ENCODE peak calls at places on chromosome 14, in four cellular contexts. H is epithelial cell of esophagus, S is psoas muscle, J is HepG2. M is an unnamed sample.
A peak's percentile ranks its signal among the peaks of the same experiment; 100 is the strongest.

GRCh38 chr14:65631040-65631439 is 218.5 kb downstream of the FUT8 start:
- DNase-seq in S (no peak), J (no peak), H (no peak), M (no peak)

GRCh38 chr14:35122696-35123387 is 490 bp downstream of the PRORP start:
- DNase-seq in J (peak; percentile 69), S (no peak), H (no peak), M (no peak)

GRCh38 chr14:58639842-58640484 is 2.2 kb downstream of the DACT1 start:
- DNase-seq in J (peak; percentile 15), S (no peak), H (peak; percentile 69), M (peak; percentile 66)

GRCh38 chr14:57657487-57657886 is 163.8 kb upstream of the CCDC198 start:
- DNase-seq in H (peak; percentile 63), J (no peak), S (no peak), M (no peak)

GRCh38 chr14:34665785-34666425 is 36.0 kb upstream of the SNX6 start:
- DNase-seq in S (no peak), J (no peak), H (peak; percentile 80), M (peak; percentile 37)

GRCh38 chr14:53742226-53742607 is 214.4 kb downstream of the BMP4 start:
- DNase-seq in H (peak; percentile 26), J (no peak), S (no peak), M (no peak)

GRCh38 chr14:33191855-33192254 is 253.2 kb downstream of the NPAS3 start:
- DNase-seq in H (no peak), J (no peak), S (no peak), M (no peak)

GRCh38 chr14:73771848-73772705 is 57.9 kb upstream of the PNMA1 start:
- DNase-seq in H (peak; percentile 89), S (peak; percentile 76), J (peak; percentile 94), M (no peak)

GRCh38 chr14:77309122-77309521 is 11.6 kb downstream of the POMT2 start:
- DNase-seq in H (no peak), S (no peak), J (no peak), M (no peak)

GRCh38 chr14:93859957-93860356 is 67.2 kb upstream of the FAM181A start:
- DNase-seq in S (peak; percentile 78), J (no peak), H (no peak), M (no peak)

GRCh38 chr14:104686624-104687517 is 2.5 kb upstream of the INF2 start:
- DNase-seq in J (no peak), H (no peak), S (peak; percentile 48), M (no peak)

GRCh38 chr14:50821471-50822464 is 9.2 kb downstream of the NIN start:
- DNase-seq in H (peak; percentile 74), S (peak; percentile 54), J (no peak), M (no peak)

GRCh38 chr14:86683525-86683924 is 1153.6 kb downstream of the FLRT2 start:
- DNase-seq in S (no peak), H (no peak), J (no peak), M (peak; percentile 12)

GRCh38 chr14:99726538-99727095 is 42.5 kb downstream of the CYP46A1 start:
- DNase-seq in H (no peak), J (no peak), S (no peak), M (no peak)

GRCh38 chr14:97432586-97432985 is 635.4 kb downstream of the VRK1 start:
- DNase-seq in J (no peak), H (no peak), S (no peak), M (no peak)

GRCh38 chr14:21267886-21268611 is 1.2 kb downstream of the HNRNPC start:
- DNase-seq in J (no peak), H (no peak), S (no peak), M (no peak)

DNA sequence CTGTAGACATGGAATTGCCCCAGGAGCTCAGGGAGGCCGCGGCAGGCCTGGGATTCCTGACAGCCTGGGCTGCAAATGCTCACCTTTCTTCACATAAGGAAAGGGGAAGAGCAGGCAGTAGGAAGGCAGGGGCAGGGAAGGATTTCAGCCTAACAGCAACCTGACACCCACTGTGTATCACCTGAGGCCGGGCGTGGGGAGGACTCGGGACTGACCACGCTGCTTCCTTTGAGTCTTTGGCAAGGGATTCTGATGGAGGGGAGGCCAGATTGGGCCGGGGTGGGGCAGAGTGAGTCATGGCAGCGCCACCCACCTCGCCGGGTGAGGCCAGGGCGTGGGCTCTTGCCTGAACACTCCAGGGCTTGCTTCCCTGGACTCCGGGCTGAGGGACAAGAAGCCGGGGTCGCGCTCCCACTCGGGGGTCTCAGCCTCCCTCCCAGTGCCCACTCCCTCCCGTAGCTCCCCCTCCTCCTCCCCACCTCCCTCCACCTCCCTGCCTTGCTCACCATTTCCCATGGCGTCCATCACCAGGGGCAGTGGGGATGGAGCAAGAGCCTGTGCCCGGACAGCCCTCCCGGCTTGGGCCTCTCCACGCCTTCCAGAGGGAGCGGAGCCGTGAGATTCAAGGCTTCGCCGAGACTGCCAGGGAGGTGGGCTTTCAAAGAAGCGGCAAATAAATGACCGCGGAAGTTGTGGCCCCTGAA is 247.9 kb upstream of the RTL1 start:
- DNase-seq in S (no peak), J (no peak), H (peak; percentile 4), M (no peak)
- H3K4me3 ChIP-seq in S (no peak overlapping the region), J (no peak overlapping the region), H (no peak overlapping the region), M (no peak overlapping the region)

GRCh38 chr14:79584679-79585078 is 626.6 kb downstream of the DIO2 start:
- DNase-seq in J (no peak), H (peak; percentile 76), S (no peak), M (peak; percentile 83)
- TF ChIP-seq CTCF in J (no peak), H (peak; percentile 9), S (no peak), M (peak; percentile 66)

DNA sequence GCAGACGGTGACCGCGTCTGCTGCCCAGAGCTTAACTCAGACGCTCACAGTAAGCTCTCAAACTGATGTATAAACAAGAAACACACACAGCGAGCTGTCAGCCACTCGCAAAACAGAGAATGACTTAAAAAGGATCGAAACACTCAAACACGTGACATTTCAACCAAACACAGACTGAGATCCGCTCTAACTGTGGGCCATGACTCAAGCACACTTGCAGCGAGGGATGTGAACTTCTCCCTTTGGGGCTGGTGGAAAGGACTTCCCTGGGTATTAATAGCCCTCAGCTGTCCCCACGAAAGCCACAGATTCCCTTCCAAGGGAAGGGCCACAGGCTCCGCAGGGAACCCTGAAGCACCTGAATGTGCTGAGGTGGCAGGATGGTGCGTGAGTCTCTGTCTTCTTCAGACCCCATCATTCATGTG is 29.1 kb downstream of the CCDC88C start:
- DNase-seq in H (no peak), S (peak; percentile 13), J (no peak), M (no peak)
- H3K4me3 ChIP-seq in H (no peak overlapping the region), S (no peak overlapping the region), J (no peak overlapping the region), M (no peak overlapping the region)

GRCh38 chr14:106564058-106564643 is 1037.8 kb downstream of the TMEM121 start:
- DNase-seq in J (peak; percentile 43), H (no peak), S (no peak), M (no peak)
- TF ChIP-seq CTCF in J (peak; percentile 65), H (no peak), S (no peak), M (peak; percentile 2)

M was measured in BJ.